ENCODE peak calls at places on chromosomes 4 and X, in eight cellular contexts. Y is breast epithelium, U is cardiac fibroblast, X is fibroblast of mammary gland, Z is mucosa of descending colon, Q is brain microvascular endothelial cell, O is GM12865, L is fibroblast of pulmonary artery. K is an unnamed sample.

GRCh38 chrX:108699368-108699767 is 37.0 kb downstream of the IRS4 start:
- DNase-seq in Y (no peak), X (peak; percentile 41), L (peak; percentile 53), Z (no peak), Q (peak; percentile 16), O (peak; percentile 18), U (peak; percentile 44), K (peak; percentile 3)

GRCh38 chr4:26410385-26411293 is 79.6 kb downstream of the CCKAR start:
- DNase-seq in L (peak; percentile 78), O (peak; percentile 65), Q (peak; percentile 70), Y (no peak), Z (peak; percentile 84), X (peak; percentile 74), U (peak; percentile 77), K (peak; percentile 47)

GRCh38 chr4:15132739-15133138 is 130.5 kb downstream of the CPEB2 start:
- DNase-seq in O (no peak), L (no peak), U (no peak), Y (no peak), Q (no peak), Z (no peak), X (peak; percentile 9), K (peak; percentile 22)

GRCh38 chrX:18681996-18682395 is 10.1 kb upstream of the RS1 start:
- DNase-seq in Z (no peak), L (no peak), X (no peak), O (no peak), Q (no peak), U (no peak), Y (no peak), K (no peak)

GRCh38 chr4:82519776-82520175 is 42.0 kb downstream of the TMEM150C start:
- DNase-seq in O (no peak), Q (peak; percentile 21), L (peak; percentile 44), Z (no peak), U (peak; percentile 34), X (peak; percentile 10), Y (no peak), K (no peak)

GRCh38 chr4:130563185-130563890 is 1467.4 kb downstream of the C4orf33 start:
- DNase-seq in Y (no peak), Z (peak; percentile 12), Q (peak; percentile 70), U (peak; percentile 67), X (peak; percentile 82), O (no peak), L (peak; percentile 87), K (no peak)

GRCh38 chr4:57074753-57075152 is 35.4 kb downstream of the IGFBP7 start:
- DNase-seq in X (peak; percentile 68), O (no peak), U (peak; percentile 93), L (peak; percentile 79), Y (no peak), Z (no peak), Q (no peak), K (peak; percentile 51)

GRCh38 chrX:3286196-3286920 is 60.1 kb downstream of the MXRA5 start:
- DNase-seq in Z (no peak), Y (no peak), U (peak; percentile 64), X (peak; percentile 73), O (no peak), L (peak; percentile 72), Q (peak; percentile 87), K (peak; percentile 72)

GRCh38 chr4:140135529-140136021 is 18.4 kb downstream of the MAML3 start:
- DNase-seq in Z (no peak), Q (no peak), Y (no peak), U (peak; percentile 9), X (peak; percentile 42), O (no peak), L (peak; percentile 52), K (peak; percentile 65)

GRCh38 chr4:16024009-16024408 is 59.8 kb downstream of the PROM1 start:
- DNase-seq in Y (no peak), Z (no peak), U (peak; percentile 67), Q (no peak), L (no peak), O (no peak), X (peak; percentile 96), K (no peak)

GRCh38 chr4:158861766-158862165 is 92.9 kb downstream of the FNIP2 start:
- DNase-seq in O (peak; percentile 15), Q (no peak), X (no peak), Y (no peak), Z (no peak), L (no peak), U (no peak), K (no peak)

GRCh38 chrX:109847257-109848187 is 114.5 kb upstream of the ACSL4 start:
- DNase-seq in Y (no peak), Z (no peak), Q (peak; percentile 27), L (peak; percentile 96), X (peak; percentile 95), O (no peak), U (peak; percentile 86), K (no peak)

GRCh38 chr4:107989537-107990386 is at the start of gene HADH:
- DNase-seq in Y (peak; percentile 90), Q (peak; percentile 86), X (peak; percentile 84), U (peak; percentile 87), O (peak; percentile 95), L (peak; percentile 89), Z (peak; percentile 96), K (peak; percentile 56)

GRCh38 chr4:21625447-21625846 is 323.1 kb downstream of the KCNIP4 start:
- DNase-seq in X (no peak), U (no peak), Y (no peak), Q (no peak), O (no peak), Z (no peak), L (no peak), K (no peak)

GRCh38 chrX:129649268-129650182 is 5.2 kb downstream of the APLN start:
- DNase-seq in Q (peak; percentile 24), Z (no peak), X (peak; percentile 57), Y (no peak), L (peak; percentile 7), U (peak; percentile 28), O (no peak), K (no peak)

GRCh38 chr4:125801924-125802323 is 487.2 kb downstream of the FAT4 start:
- DNase-seq in X (no peak), U (no peak), L (no peak), Q (no peak), Z (no peak), Y (no peak), O (no peak), K (no peak)

GRCh38 chr4:128358231-128358902 is 70.8 kb upstream of the PGRMC2 start:
- DNase-seq in U (peak; percentile 75), L (peak; percentile 73), X (peak; percentile 91), Q (peak; percentile 76), Y (no peak), Z (no peak), O (no peak), K (peak; percentile 79)

GRCh38 chrX:28920141-28920540 is 332.9 kb downstream of the IL1RAPL1 start:
- DNase-seq in Z (no peak), Q (no peak), O (no peak), U (no peak), Y (no peak), L (no peak), X (no peak), K (no peak)

GRCh38 chrX:24493740-24494543 is 28.9 kb downstream of the PDK3 start:
- DNase-seq in L (no peak), Z (peak; percentile 17), O (no peak), X (no peak), Y (no peak), Q (no peak), U (peak; percentile 0), K (no peak)

DNA sequence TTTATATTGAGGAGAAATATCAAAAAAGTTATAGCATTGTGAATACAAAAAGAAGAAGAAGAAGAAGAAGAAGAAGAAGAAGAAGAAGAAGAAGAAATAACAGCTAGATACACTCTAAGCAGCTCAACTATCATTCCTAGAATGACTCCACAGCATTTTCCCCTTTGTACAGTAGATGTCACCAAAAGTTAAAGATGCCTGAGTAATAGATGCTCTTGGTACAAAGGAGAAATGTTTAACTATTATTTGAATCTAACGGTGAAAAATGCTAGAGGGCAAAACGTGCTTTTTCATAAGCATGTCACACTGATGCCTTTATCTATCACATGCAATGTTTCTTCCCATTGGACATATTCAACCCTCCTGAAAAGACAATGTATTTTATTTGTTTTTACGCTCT is 178.4 kb upstream of the GPRIN3 start:
- DNase-seq in U (peak; percentile 70), Y (no peak), O (no peak), X (peak; percentile 67), L (peak; percentile 75), Q (no peak), Z (no peak), K (peak; percentile 30)
- TF ChIP-seq CTCF in U (peak; percentile 47), Y (no peak), O (no peak), X (peak; percentile 67), L (peak; percentile 62), Q (peak; percentile 46), Z (no peak), K (peak; percentile 42)

DNA sequence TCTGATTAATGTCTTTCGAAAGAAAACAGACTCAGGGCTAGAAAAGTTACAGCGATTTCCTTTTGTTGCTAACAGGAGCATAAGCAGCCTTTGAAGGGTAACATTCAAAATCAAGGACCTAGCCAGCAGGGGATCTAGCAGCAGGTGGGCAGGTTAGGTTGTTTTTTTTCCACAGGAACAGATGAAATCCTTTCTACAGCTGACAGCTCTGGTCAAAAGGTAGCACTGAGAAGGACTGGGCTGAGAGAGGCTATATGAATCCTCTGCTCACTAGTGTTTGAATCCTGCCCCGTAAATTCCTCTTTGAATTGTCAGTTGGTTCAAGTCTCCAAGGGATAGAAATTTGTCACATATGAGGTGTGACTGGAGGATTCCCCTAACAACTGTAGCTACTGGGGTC is 188.2 kb downstream of the SH2D1A start:
- DNase-seq in U (no peak), L (no peak), O (no peak), Z (no peak), Y (no peak), Q (no peak), X (no peak), K (no peak)
- H3K4me3 ChIP-seq in U (no peak overlapping the region), L (no peak overlapping the region), O (no peak overlapping the region), Z (no peak overlapping the region), Y (no peak overlapping the region), Q (no peak overlapping the region), X (no peak overlapping the region), K (no peak overlapping the region)

DNA sequence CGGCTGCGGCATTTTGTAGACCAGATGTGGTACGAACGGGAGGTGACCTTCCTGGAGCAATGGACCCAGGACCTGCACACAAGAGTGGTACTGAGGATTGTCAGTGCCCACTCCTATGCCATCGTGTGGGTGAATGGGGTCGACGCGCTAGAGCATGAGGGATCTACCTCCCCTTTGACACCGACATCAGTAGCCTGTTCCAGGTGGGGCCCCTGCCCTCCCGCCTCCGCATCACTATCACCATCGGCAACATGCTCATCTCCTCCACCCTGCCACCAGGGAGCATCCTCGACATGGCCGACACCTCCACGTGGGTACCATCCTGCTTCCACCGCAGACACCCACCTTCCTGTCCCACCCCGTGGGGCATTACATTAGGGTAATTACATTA is 46.2 kb downstream of the SMARCA5 start:
- DNase-seq in O (peak; percentile 49), Q (no peak), Z (no peak), U (no peak), X (peak; percentile 7), Y (no peak), L (no peak), K (no peak)
- TF ChIP-seq CTCF in O (peak; percentile 23), Q (no peak), Z (no peak), U (no peak), X (peak; percentile 17), Y (no peak), L (no peak), K (no peak)

GRCh38 chr4:80197601-80198444 is 520 bp downstream of the PRDM8 start:
- DNase-seq in X (no peak), U (no peak), L (peak; percentile 10), Y (no peak), O (no peak), Z (no peak), Q (no peak), K (no peak)
- H3K4me3 ChIP-seq in X (no peak overlapping the region), U (peak overlapping the region; percentile 26), L (peak overlapping the region; percentile 37), Y (peak overlapping the region; percentile 36), O (no peak overlapping the region), Z (no peak overlapping the region), Q (peak overlapping the region; percentile 45), K (peak overlapping the region; percentile 31)

K was measured in HFF-Myc.